ENCODE peak calls at places on chromosomes 7 and 10, in six cellular contexts. P, N, F, L, A and V are unnamed samples.
A peak's percentile ranks its signal among the peaks of the same experiment; 100 is the strongest.

GRCh38 chr10:129825772-129826171 is 138.3 kb downstream of the EBF3 start:
- DNase-seq in L (no peak), P (no peak), F (no peak), N (no peak), A (no peak), V (no peak)

GRCh38 chr10:66265398-66265797 is 660.4 kb upstream of the LRRTM3 start:
- DNase-seq in F (no peak), A (no peak), N (no peak), P (no peak), L (no peak), V (no peak)

GRCh38 chr10:95517536-95518454 is 43.4 kb downstream of the SORBS1 start:
- DNase-seq in A (no peak), N (no peak), L (no peak), F (no peak), P (no peak), V (no peak)

GRCh38 chr7:148303295-148304013 is 287.1 kb upstream of the C7orf33 start:
- DNase-seq in F (no peak), N (peak; percentile 35), A (peak; percentile 33), P (peak; percentile 25), L (no peak), V (no peak)

GRCh38 chr7:101479217-101479616 is 116.5 kb downstream of the COL26A1 start:
- DNase-seq in L (no peak), F (no peak), N (no peak), A (no peak), P (no peak), V (no peak)

GRCh38 chr7:8499128-8499527 is 65.7 kb downstream of the NXPH1 start:
- DNase-seq in N (no peak), A (no peak), L (no peak), P (no peak), F (no peak), V (no peak)

GRCh38 chr10:101617102-101617823 is 29.1 kb downstream of the DPCD start:
- DNase-seq in N (no peak), F (no peak), L (peak; percentile 77), A (no peak), P (no peak), V (no peak)

GRCh38 chr7:151271699-151272355 is 23.3 kb upstream of the SMARCD3 start:
- DNase-seq in N (no peak), F (no peak), A (peak; percentile 33), P (no peak), L (no peak), V (no peak)

GRCh38 chr10:64396105-64396504 is 874.9 kb downstream of the REEP3 start:
- DNase-seq in A (no peak), F (no peak), L (no peak), P (no peak), N (no peak), V (no peak)

GRCh38 chr10:13813540-13813939 is 226.8 kb downstream of the PRPF18 start:
- DNase-seq in F (no peak), L (no peak), A (no peak), P (no peak), N (no peak), V (no peak)

GRCh38 chr10:71268751-71269150 is 50.3 kb upstream of the SLC29A3 start:
- DNase-seq in A (no peak), P (no peak), N (no peak), F (no peak), L (no peak), V (no peak)

GRCh38 chr10:112689327-112689726 is 242.3 kb downstream of the VTI1A start:
- DNase-seq in F (no peak), L (no peak), A (peak; percentile 63), N (no peak), P (no peak), V (peak; percentile 27)

GRCh38 chr7:81162234-81162633 is 243.4 kb upstream of the SEMA3C start:
- DNase-seq in L (no peak), P (no peak), F (no peak), N (no peak), A (no peak), V (no peak)
- TF ChIP-seq CTCF in L (no peak), P (no peak), F (no peak), N (no peak), A (no peak), V (no peak)

GRCh38 chr7:115987486-115987885 is 43.1 kb downstream of the TFEC start:
- DNase-seq in N (no peak), P (no peak), A (no peak), F (no peak), L (no peak), V (no peak)

GRCh38 chr7:115980175-115980574 is 50.4 kb downstream of the TFEC start:
- DNase-seq in N (no peak), L (no peak), F (no peak), P (no peak), A (no peak), V (no peak)

GRCh38 chr7:115984105-115984504 is 46.5 kb downstream of the TFEC start:
- DNase-seq in P (no peak), L (no peak), N (no peak), A (no peak), F (no peak), V (no peak)
- TF ChIP-seq CTCF in P (no peak), L (no peak), N (no peak), A (no peak), F (no peak), V (no peak)

GRCh38 chr10:51523440-51523839 is 176.0 kb downstream of the CSTF2T start:
- DNase-seq in N (no peak), A (no peak), P (no peak), L (no peak), F (no peak), V (no peak)
- TF ChIP-seq CTCF in N (no peak), A (no peak), P (no peak), L (no peak), F (no peak), V (no peak)

DNA sequence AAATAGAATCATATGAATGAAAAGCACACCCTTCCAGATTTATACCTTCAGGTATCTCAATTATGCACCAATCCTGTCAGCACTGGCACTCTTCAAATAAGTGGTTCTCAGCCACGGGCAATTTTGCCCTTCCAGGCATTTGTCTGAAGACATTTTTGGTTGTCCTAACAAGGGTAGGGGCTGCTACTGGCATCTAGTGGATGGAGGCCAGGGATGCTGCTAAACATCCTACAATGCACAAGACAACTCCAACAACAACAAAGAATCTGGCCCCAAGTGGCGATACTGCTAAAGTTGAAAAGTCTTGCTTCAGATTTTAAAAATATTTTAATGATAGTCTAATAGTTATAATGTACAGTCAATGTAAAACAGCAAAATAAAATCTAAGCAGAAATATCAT is 16.1 kb downstream of the CCDC186 start:
- DNase-seq in A (peak; percentile 22), L (no peak), F (no peak), N (no peak), P (no peak), V (no peak)
- TF ChIP-seq CTCF in A (no peak), L (no peak), F (no peak), N (no peak), P (no peak), V (peak; percentile 27)